ENCODE peak calls at places on chromosomes 13 and 19, in five cellular contexts. D, Y, F, I and K are unnamed samples.

GRCh38 chr13:72290962-72291681 is 424.1 kb upstream of the DACH1 start:
- DNase-seq in Y (no peak), I (peak), F (no peak), D (peak), K (peak)

GRCh38 chr13:46668302-46668720 is 115.3 kb downstream of the LRCH1 start:
- DNase-seq in Y (no peak), F (peak), I (no peak), D (no peak), K (no peak)

GRCh38 chr13:38686635-38687245 is at the start of gene FREM2:
- DNase-seq in Y (peak), F (no peak), I (peak), D (peak), K (peak)

GRCh38 chr13:59437902-59438301 is 725.8 kb downstream of the DIAPH3 start:
- DNase-seq in D (no peak), F (peak), Y (no peak), I (no peak), K (no peak)

GRCh38 chr13:111216166-111216960 is 101.3 kb downstream of the ARHGEF7 start:
- DNase-seq in F (peak), D (no peak), I (peak), Y (peak), K (peak)

GRCh38 chr13:31945202-31945978 is 86.2 kb upstream of the FRY start:
- DNase-seq in I (peak), F (peak), D (no peak), Y (no peak), K (peak)

GRCh38 chr13:50801087-50801931 is 42.2 kb downstream of the DLEU7 start:
- DNase-seq in F (peak), Y (peak), I (peak), D (peak), K (peak)

GRCh38 chr13:75635101-75635620 is 969 bp upstream of the LMO7 start:
- DNase-seq in Y (no peak), I (peak), D (no peak), F (no peak), K (peak)

GRCh38 chr13:41065098-41065497 is 3.8 kb downstream of the WBP4 start:
- DNase-seq in D (no peak), F (peak), Y (no peak), I (no peak), K (peak)

GRCh38 chr19:16945762-16946465 is 57.1 kb downstream of the F2RL3 start:
- DNase-seq in I (no peak), D (no peak), Y (no peak), F (no peak), K (no peak)

GRCh38 chr13:114130708-114131580 is 1.5 kb downstream of the RASA3 start:
- DNase-seq in Y (no peak), I (peak), F (peak), D (no peak), K (no peak)

GRCh38 chr19:45920458-45920857 is 5.9 kb upstream of the NANOS2 start:
- DNase-seq in Y (no peak), D (no peak), F (no peak), I (no peak), K (no peak)

GRCh38 chr13:27374126-27374613 is 50.2 kb upstream of the GTF3A start:
- DNase-seq in Y (no peak), D (no peak), I (no peak), F (no peak), K (no peak)

GRCh38 chr13:36725936-36726335 is 52.1 kb downstream of the SERTM1 start:
- DNase-seq in I (no peak), Y (no peak), D (no peak), F (no peak), K (no peak)

GRCh38 chr13:40149611-40150283 is 494.3 kb downstream of the COG6 start:
- DNase-seq in D (no peak), Y (no peak), F (peak), I (no peak), K (no peak)

GRCh38 chr19:2808129-2808941 is 11.3 kb upstream of the ZNF554 start:
- DNase-seq in D (no peak), F (no peak), I (no peak), Y (no peak), K (no peak)

GRCh38 chr19:44890366-44891015 is 563 bp upstream of the TOMM40 start:
- DNase-seq in F (peak), I (peak), Y (peak), D (peak), K (peak)

GRCh38 chr13:21034602-21035190 is 26.7 kb downstream of the LATS2 start:
- DNase-seq in D (no peak), F (no peak), Y (no peak), I (peak), K (no peak)

GRCh38 chr13:100069278-100069677 is 19.6 kb upstream of the PCCA start:
- DNase-seq in F (peak), D (no peak), I (no peak), Y (no peak), K (no peak)

GRCh38 chr13:113093580-113094409 is 11.8 kb upstream of the F7 start:
- DNase-seq in I (no peak), Y (no peak), D (no peak), F (no peak), K (no peak)

GRCh38 chr13:29362849-29363604 is 232.5 kb downstream of the SLC7A1 start:
- DNase-seq in F (peak), I (peak), Y (peak), D (peak), K (peak)

GRCh38 chr13:110646442-110647364 is 31.4 kb downstream of the NAXD start:
- DNase-seq in I (no peak), D (no peak), F (no peak), Y (no peak), K (no peak)

GRCh38 chr19:45574526-45574925 is 10.1 kb downstream of the OPA3 start:
- DNase-seq in Y (no peak), F (no peak), D (no peak), I (no peak), K (no peak)

GRCh38 chr19:2451138-2451537 is 5.6 kb downstream of the LMNB2 start:
- DNase-seq in F (no peak), Y (no peak), I (no peak), D (no peak), K (no peak)

GRCh38 chr13:93226623-93227279 is at the start of gene GPC6:
- DNase-seq in I (peak), F (peak), Y (peak), D (no peak), K (no peak)

GRCh38 chr13:49540552-49540951 is 44.8 kb downstream of the PHF11 start:
- DNase-seq in I (no peak), Y (peak), D (no peak), F (peak), K (no peak)

GRCh38 chr13:43129511-43130130 is 106.2 kb downstream of the DNAJC15 start:
- DNase-seq in I (no peak), F (no peak), Y (no peak), D (no peak), K (peak)

GRCh38 chr19:10305139-10305806 is 4.3 kb downstream of the ZGLP1 start:
- DNase-seq in Y (no peak), D (no peak), F (peak), I (no peak), K (no peak)

GRCh38 chr19:54325194-54325621 is 12.2 kb upstream of the LILRA5 start:
- DNase-seq in Y (peak), D (no peak), I (no peak), F (peak), K (peak)

GRCh38 chr19:54325631-54326030 is 12.7 kb upstream of the LILRA5 start:
- DNase-seq in Y (no peak), I (no peak), D (no peak), F (no peak), K (no peak)

GRCh38 chr19:54320271-54320670 is 7.3 kb upstream of the LILRA5 start:
- DNase-seq in F (no peak), I (no peak), D (no peak), Y (no peak), K (no peak)

GRCh38 chr19:54319049-54319448 is 6.1 kb upstream of the LILRA5 start:
- DNase-seq in Y (no peak), F (no peak), D (no peak), I (no peak), K (no peak)

DNA sequence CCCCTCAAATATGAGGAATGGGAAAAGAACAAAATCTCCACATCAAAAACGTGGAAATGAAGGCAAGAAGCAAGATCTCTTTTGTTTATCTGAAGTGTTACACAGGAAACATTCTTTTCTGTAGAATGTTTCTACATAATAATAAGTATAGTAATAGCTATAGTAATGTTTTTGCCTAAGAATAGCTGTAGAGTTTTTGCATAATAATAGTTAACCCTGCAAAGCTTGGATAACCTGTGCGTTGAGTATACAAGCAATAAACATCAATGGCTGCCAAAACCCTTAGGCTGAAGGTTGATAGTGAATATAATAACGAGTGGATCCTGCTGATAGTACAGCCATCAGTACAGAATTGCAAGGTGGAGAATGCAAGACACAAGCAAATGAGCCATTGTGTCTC is 11.1 kb upstream of the LILRA5 start:
- DNase-seq in D (no peak), Y (no peak), F (no peak), I (no peak), K (no peak)
- H2BK120ac ChIP-seq in D (peak), Y (no peak), F (no peak), I (no peak), K (no peak)

GRCh38 chr19:37964109-37964508 is 57.1 kb downstream of the SIPA1L3 start:
- DNase-seq in Y (no peak), F (peak), D (no peak), I (no peak), K (no peak)
- H4K91ac ChIP-seq in Y (no peak), F (peak), D (no peak), I (no peak), K (no peak)

DNA sequence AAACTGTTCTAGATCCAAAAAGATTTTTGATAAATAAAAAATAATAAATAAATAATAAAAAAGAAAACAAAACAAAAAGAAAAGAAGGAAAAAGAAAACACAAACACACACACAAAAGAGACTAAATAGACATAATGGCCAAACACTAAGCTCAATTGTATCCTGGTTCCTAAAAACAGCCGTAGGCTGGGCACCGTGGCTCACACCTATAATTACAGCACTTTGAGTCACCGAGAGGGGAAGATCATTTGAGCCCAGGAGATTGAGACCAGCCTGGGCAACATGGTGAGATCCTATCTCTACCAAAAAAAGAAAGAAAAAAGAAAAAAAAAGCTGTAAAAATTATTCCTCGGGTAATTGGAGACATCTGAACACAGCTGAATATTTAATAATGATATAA is 8.9 kb downstream of the ETHE1 start:
- DNase-seq in F (no peak), D (no peak), I (no peak), Y (no peak), K (peak)
- H2AK5ac ChIP-seq in F (no peak), D (no peak), I (no peak), Y (no peak), K (no peak)

GRCh38 chr19:38930776-38931761 is at the start of gene MRPS12:
- DNase-seq in D (peak), I (peak), F (peak), Y (peak), K (peak)

GRCh38 chr19:38928406-38929001 is 2.1 kb downstream of the SARS2 start:
- DNase-seq in D (no peak), Y (no peak), F (no peak), I (no peak), K (no peak)

GRCh38 chr19:38932425-38933179 is 1.9 kb downstream of the MRPS12 start:
- DNase-seq in I (peak), D (no peak), Y (no peak), F (peak), K (peak)

GRCh38 chr19:38933544-38933943 is 2.8 kb downstream of the MRPS12 start:
- DNase-seq in I (no peak), Y (no peak), F (no peak), D (no peak), K (no peak)

GRCh38 chr19:38929929-38930775 is at the start of gene SARS2:
- DNase-seq in F (peak), D (peak), I (peak), Y (peak), K (peak)
- H2BK120ac ChIP-seq in F (peak), D (no peak), I (peak), Y (no peak), K (peak)

GRCh38 chr19:13556552-13556951 is 50.3 kb upstream of the CACNA1A start:
- DNase-seq in Y (no peak), F (no peak), D (no peak), I (no peak), K (no peak)
- H4K91ac ChIP-seq in Y (no peak), F (no peak), D (no peak), I (no peak), K (no peak)